ENCODE peak calls at places on chromosomes 13 and 19, in eight cellular contexts. I is progenitor cell of endocrine pancreas; Z is lower leg skin; P is stimulated activated CD4-positive, alpha-beta T cell treated with anti-CD3 and anti-CD28 coated beads, TNF-alpha, amount 100 ng/mL, for 24 hours; H is caudate nucleus; N is NCI-H460; T is RPMI7951; X is T-helper 2 cell. K is an unnamed sample.

GRCh38 chr13:99926014-99926731 is 45.4 kb downstream of the ZIC5 start:
- DNase-seq in I (no peak), T (peak), N (peak), H (no peak), X (no peak), P (no peak), Z (no peak), K (peak)

GRCh38 chr19:1871140-1871597 is 7.8 kb upstream of the KLF16 start:
- DNase-seq in H (no peak), I (no peak), X (no peak), N (no peak), Z (no peak), T (no peak), P (no peak), K (no peak)

GRCh38 chr13:24050796-24051715 is 109.5 kb upstream of the SPATA13 start:
- DNase-seq in Z (no peak), P (no peak), T (no peak), X (peak), H (no peak), N (no peak), I (no peak), K (no peak)

GRCh38 chr19:44701228-44701627 is 2.3 kb downstream of the CEACAM16 start:
- DNase-seq in I (no peak), H (no peak), X (no peak), N (no peak), T (no peak), P (no peak), Z (no peak), K (no peak)

GRCh38 chr13:79402074-79402635 is 3.9 kb downstream of the RBM26 start:
- DNase-seq in I (no peak), Z (no peak), P (no peak), N (no peak), T (no peak), H (no peak), X (no peak), K (no peak)

GRCh38 chr13:44726214-44726613 is 150.1 kb upstream of the TSC22D1 start:
- DNase-seq in P (no peak), T (peak), H (no peak), I (no peak), Z (no peak), X (no peak), N (no peak), K (no peak)

GRCh38 chr19:32224371-32225244 is 120.8 kb upstream of the ZNF507 start:
- DNase-seq in T (peak), Z (peak), H (no peak), P (no peak), I (peak), X (peak), N (peak), K (peak)

GRCh38 chr19:7869910-7870511 is 4.2 kb downstream of the PRR36 start:
- DNase-seq in P (no peak), T (peak), N (peak), I (no peak), H (no peak), X (peak), Z (no peak), K (no peak)

GRCh38 chr13:73327579-73327978 is 268.8 kb downstream of the KLF5 start:
- DNase-seq in I (no peak), Z (no peak), H (no peak), T (no peak), P (no peak), N (no peak), X (no peak), K (no peak)

GRCh38 chr19:18765224-18765623 is 25.9 kb downstream of the COMP start:
- DNase-seq in H (no peak), I (no peak), N (no peak), P (no peak), Z (no peak), X (no peak), T (no peak), K (no peak)

GRCh38 chr13:26425439-26426358 is 131.8 kb upstream of the WASF3 start:
- DNase-seq in N (no peak), Z (no peak), I (no peak), X (no peak), P (no peak), H (no peak), T (peak), K (no peak)

GRCh38 chr19:36113895-36114762 is 546 bp downstream of the POLR2I start:
- DNase-seq in P (no peak), H (peak), I (peak), Z (peak), N (no peak), T (peak), X (peak), K (peak)

GRCh38 chr13:28499579-28499978 is 4.7 kb upstream of the FLT1 start:
- DNase-seq in H (no peak), Z (no peak), P (no peak), N (no peak), T (peak), X (no peak), I (no peak), K (peak)

GRCh38 chr13:99907627-99908026 is 63.9 kb downstream of the ZIC5 start:
- DNase-seq in N (no peak), T (no peak), I (no peak), Z (no peak), H (no peak), P (no peak), X (no peak), K (no peak)

GRCh38 chr19:5024282-5024681 is 55.4 kb downstream of the KDM4B start:
- DNase-seq in P (no peak), N (no peak), Z (no peak), T (no peak), I (no peak), H (no peak), X (no peak), K (peak)

GRCh38 chr13:111665691-111666095 is 345.3 kb downstream of the TEX29 start:
- DNase-seq in I (no peak), H (no peak), N (no peak), X (no peak), T (no peak), Z (no peak), P (no peak), K (no peak)

K was measured in A172.